ENCODE peak calls at places on chromosome 5, in four cellular contexts. I is AG04449, Z is HL-60, H is astrocyte of the cerebellum. E is an unnamed sample.

GRCh38 chr5:88785396-88786216 is 97.4 kb downstream of the MEF2C start:
- DNase-seq in Z (no peak), I (peak), H (peak), E (no peak)

GRCh38 chr5:9621379-9621903 is 8.7 kb downstream of the TAS2R1 start:
- DNase-seq in I (peak), Z (no peak), H (no peak), E (no peak)

GRCh38 chr5:171412186-171412585 is 7.3 kb upstream of the FGF18 start:
- DNase-seq in I (no peak), H (no peak), Z (no peak), E (no peak)

GRCh38 chr5:72556351-72557146 is 49.3 kb upstream of the ZNF366 start:
- DNase-seq in H (peak), I (no peak), Z (peak), E (no peak)

GRCh38 chr5:1706021-1706420 is 93.6 kb downstream of the MRPL36 start:
- DNase-seq in H (no peak), Z (no peak), I (no peak), E (no peak)

GRCh38 chr5:170293273-170293672 is 4.3 kb downstream of the LCP2 start:
- DNase-seq in H (no peak), I (no peak), Z (peak), E (peak)

GRCh38 chr5:55481293-55481900 is 53.4 kb downstream of the PLPP1 start:
- DNase-seq in I (no peak), Z (no peak), H (no peak), E (no peak)

GRCh38 chr5:134825212-134825611 is 20.6 kb upstream of the C5orf24 start:
- DNase-seq in H (no peak), I (no peak), Z (no peak), E (no peak)

GRCh38 chr5:179926657-179927056 is 19.0 kb upstream of the TBC1D9B start:
- DNase-seq in I (no peak), Z (no peak), H (no peak), E (no peak)

GRCh38 chr5:85952680-85953079 is 665.1 kb upstream of the COX7C start:
- DNase-seq in I (no peak), Z (no peak), H (no peak), E (no peak)

GRCh38 chr5:34695275-34696032 is 39.3 kb downstream of the RAI14 start:
- DNase-seq in H (no peak), I (no peak), Z (no peak), E (no peak)

GRCh38 chr5:607541-608285 is 4.4 kb upstream of the CEP72 start:
- DNase-seq in I (no peak), H (no peak), Z (no peak), E (peak)

GRCh38 chr5:168886153-168886552 is 307.0 kb upstream of the PANK3 start:
- DNase-seq in Z (no peak), H (no peak), I (no peak), E (no peak)

GRCh38 chr5:14395411-14395810 is 186.2 kb upstream of the OTULINL start:
- DNase-seq in I (no peak), Z (no peak), H (no peak), E (no peak)

GRCh38 chr5:129905467-129906176 is 1.4 kb downstream of the CHSY3 start:
- DNase-seq in Z (no peak), H (no peak), I (no peak), E (no peak)

GRCh38 chr5:97554992-97555981 is 372.2 kb upstream of the RIOK2 start:
- DNase-seq in H (no peak), I (peak), Z (no peak), E (no peak)

GRCh38 chr5:125798311-125798710 is 624.9 kb upstream of the GRAMD2B start:
- DNase-seq in H (peak), I (no peak), Z (no peak), E (no peak)

GRCh38 chr5:93607367-93608258 is 24.6 kb downstream of the NR2F1 start:
- DNase-seq in Z (no peak), I (no peak), H (peak), E (no peak)

GRCh38 chr5:32852535-32852934 is 141.4 kb downstream of the NPR3 start:
- DNase-seq in H (peak), I (peak), Z (no peak), E (no peak)

GRCh38 chr5:102380174-102380573 is 84.1 kb upstream of the SLCO4C1 start:
- DNase-seq in Z (no peak), I (no peak), H (no peak), E (no peak)

GRCh38 chr5:33281507-33281906 is 159.3 kb upstream of the TARS1 start:
- DNase-seq in I (no peak), H (no peak), Z (no peak), E (no peak)

GRCh38 chr5:172646716-172647285 is 5.7 kb downstream of the NEURL1B start:
- DNase-seq in H (no peak), Z (no peak), I (no peak), E (no peak)

GRCh38 chr5:80268916-80269315 is 13.1 kb upstream of the SERINC5 start:
- DNase-seq in H (no peak), Z (no peak), I (no peak), E (no peak)

GRCh38 chr5:16807475-16807874 is 128.6 kb downstream of the MYO10 start:
- DNase-seq in I (no peak), Z (no peak), H (peak), E (no peak)

GRCh38 chr5:179974946-179975712 is 67.4 kb upstream of the TBC1D9B start:
- DNase-seq in Z (peak), I (no peak), H (no peak), E (no peak)

GRCh38 chr5:120388016-120388781 is 75.9 kb upstream of the PRR16 start:
- DNase-seq in Z (peak), I (peak), H (peak), E (peak)

GRCh38 chr5:145996135-145996534 is 59.8 kb downstream of the SH3RF2 start:
- DNase-seq in I (no peak), Z (peak), H (no peak), E (no peak)

GRCh38 chr5:75512383-75513074 is 838 bp downstream of the POLK start:
- DNase-seq in H (no peak), Z (no peak), I (no peak), E (peak)

GRCh38 chr5:149615976-149616375 is 34.7 kb downstream of the ARHGEF37 start:
- DNase-seq in H (no peak), I (no peak), Z (no peak), E (no peak)

GRCh38 chr5:153699035-153699434 is 208.6 kb downstream of the GRIA1 start:
- DNase-seq in Z (no peak), H (no peak), I (no peak), E (no peak)

GRCh38 chr5:170430871-170431437 is 41.8 kb upstream of the KCNMB1 start:
- DNase-seq in I (no peak), H (no peak), Z (no peak), E (no peak)

GRCh38 chr5:36875051-36875788 is 1.3 kb upstream of the NIPBL start:
- DNase-seq in I (no peak), Z (peak), H (no peak), E (no peak)

GRCh38 chr5:176776916-176777315 is 33.4 kb upstream of the UNC5A start:
- DNase-seq in Z (no peak), I (no peak), H (no peak), E (no peak)

GRCh38 chr5:41240985-41241384 is 27.7 kb upstream of the C6 start:
- DNase-seq in I (no peak), H (no peak), Z (no peak), E (no peak)

E was measured in SIG-M5.